ENCODE peak calls at places on chromosome 2, in ten cellular contexts. Y, P, N, J, X, G, C, H, O and T are unnamed samples.

GRCh38 chr2:43363086-43363485 is 136.7 kb upstream of the ZFP36L2 start:
- DNase-seq in Y (no peak), P (no peak), N (no peak), J (no peak), X (no peak), G (no peak), C (no peak), H (no peak), O (no peak), T (no peak)

GRCh38 chr2:78845786-78846185 is 179.7 kb upstream of the REG3G start:
- DNase-seq in Y (no peak), P (no peak), N (peak; percentile 49), J (no peak), X (no peak), G (no peak), C (no peak), H (no peak), O (no peak), T (no peak)

GRCh38 chr2:157170299-157170698 is 87.2 kb upstream of the GALNT5 start:
- DNase-seq in Y (no peak), P (no peak), N (no peak), J (no peak), X (no peak), G (no peak), C (no peak), H (no peak), O (no peak), T (no peak)

GRCh38 chr2:150147889-150148683 is 339.4 kb downstream of the RND3 start:
- DNase-seq in Y (no peak), P (no peak), N (no peak), J (no peak), X (no peak), G (no peak), C (no peak), H (no peak), O (peak; percentile 44), T (no peak)

GRCh38 chr2:177693658-177694334 is 301.2 kb downstream of the AGPS start:
- DNase-seq in Y (no peak), P (no peak), N (no peak), J (no peak), X (no peak), G (no peak), C (no peak), H (no peak), O (no peak), T (no peak)

GRCh38 chr2:55590810-55591440 is 26.5 kb downstream of the PPP4R3B start:
- DNase-seq in Y (no peak), P (no peak), N (no peak), J (no peak), X (no peak), G (no peak), C (peak; percentile 54), H (no peak), O (peak; percentile 20), T (peak; percentile 78)

GRCh38 chr2:46857871-46858696 is 57.5 kb downstream of the MCFD2 start:
- DNase-seq in Y (no peak), P (no peak), N (no peak), J (no peak), X (no peak), G (no peak), C (no peak), H (no peak), O (no peak), T (no peak)

GRCh38 chr2:217935901-217936684 is 66.7 kb downstream of the TNS1 start:
- DNase-seq in Y (no peak), P (no peak), N (no peak), J (no peak), X (no peak), G (no peak), C (no peak), H (no peak), O (no peak), T (no peak)

GRCh38 chr2:26637811-26638310 is 3.3 kb downstream of the CIB4 start:
- DNase-seq in Y (no peak), P (no peak), N (no peak), J (no peak), X (no peak), G (no peak), C (no peak), H (no peak), O (no peak), T (no peak)

GRCh38 chr2:23926289-23926749 is 604 bp downstream of the ATAD2B start:
- DNase-seq in Y (peak; percentile 45), P (peak; percentile 15), N (no peak), J (no peak), X (no peak), G (no peak), C (peak; percentile 52), H (no peak), O (no peak), T (no peak)

GRCh38 chr2:230865766-230866703 is 1.3 kb downstream of the ITM2C start:
- DNase-seq in Y (no peak), P (no peak), N (no peak), J (peak; percentile 77), X (no peak), G (no peak), C (no peak), H (peak; percentile 3), O (peak; percentile 12), T (no peak)